ENCODE peak calls at places on chromosomes 5 and 9, in four cellular contexts. One of them, this sample, is unnamed.

GRCh38 chr9:79663878-79664277 is 92.1 kb downstream of the TLE4 start:
- DNase-seq in body of pancreas: no peak
- DNase-seq in Peyer's patch: no peak
- DNase-seq in suprapubic skin: no peak
- DNase-seq in this sample: no peak

GRCh38 chr9:137000177-137000930 is 4.0 kb upstream of the CLIC3 start:
- DNase-seq in body of pancreas: no peak
- DNase-seq in Peyer's patch: no peak
- DNase-seq in suprapubic skin: no peak
- DNase-seq in this sample: no peak

GRCh38 chr5:158874814-158875213 is 224.9 kb downstream of the EBF1 start:
- DNase-seq in body of pancreas: no peak
- DNase-seq in Peyer's patch: no peak
- DNase-seq in suprapubic skin: no peak
- DNase-seq in this sample: no peak

GRCh38 chr9:136538599-136539426 is 7.0 kb downstream of the NOTCH1 start:
- DNase-seq in body of pancreas: no peak
- DNase-seq in Peyer's patch: peak
- DNase-seq in suprapubic skin: no peak
- DNase-seq in this sample: no peak

GRCh38 chr9:16417101-16417500 is 453.4 kb downstream of the BNC2 start:
- DNase-seq in body of pancreas: no peak
- DNase-seq in Peyer's patch: no peak
- DNase-seq in suprapubic skin: no peak
- DNase-seq in this sample: no peak

GRCh38 chr5:162684145-162684544 is 616.6 kb downstream of the GABRG2 start:
- DNase-seq in body of pancreas: no peak
- DNase-seq in Peyer's patch: no peak
- DNase-seq in suprapubic skin: no peak
- DNase-seq in this sample: no peak

GRCh38 chr9:129225201-129225778 is 47.2 kb upstream of the IER5L start:
- DNase-seq in body of pancreas: no peak
- DNase-seq in Peyer's patch: no peak
- DNase-seq in suprapubic skin: no peak
- DNase-seq in this sample: no peak

GRCh38 chr5:58143757-58144156 is 316.1 kb downstream of the PLK2 start:
- DNase-seq in body of pancreas: no peak
- DNase-seq in Peyer's patch: no peak
- DNase-seq in suprapubic skin: no peak
- DNase-seq in this sample: no peak

GRCh38 chr5:97844797-97845196 is 661.8 kb upstream of the RIOK2 start:
- DNase-seq in body of pancreas: no peak
- DNase-seq in Peyer's patch: no peak
- DNase-seq in suprapubic skin: no peak
- DNase-seq in this sample: no peak

GRCh38 chr5:130529716-130530485 is 625.6 kb downstream of the CHSY3 start:
- DNase-seq in body of pancreas: no peak
- DNase-seq in Peyer's patch: no peak
- DNase-seq in suprapubic skin: no peak
- DNase-seq in this sample: no peak

GRCh38 chr9:116549786-116550660 is 137.1 kb upstream of the TRIM32 start:
- DNase-seq in body of pancreas: no peak
- DNase-seq in Peyer's patch: no peak
- DNase-seq in suprapubic skin: no peak
- DNase-seq in this sample: no peak

GRCh38 chr9:78369644-78370219 is 72.8 kb downstream of the PSAT1 start:
- DNase-seq in body of pancreas: peak
- DNase-seq in Peyer's patch: peak
- DNase-seq in suprapubic skin: no peak
- DNase-seq in this sample: peak

GRCh38 chr9:94946256-94946655 is 219.8 kb downstream of the AOPEP start:
- DNase-seq in body of pancreas: no peak
- DNase-seq in Peyer's patch: no peak
- DNase-seq in suprapubic skin: no peak
- DNase-seq in this sample: no peak

DNA sequence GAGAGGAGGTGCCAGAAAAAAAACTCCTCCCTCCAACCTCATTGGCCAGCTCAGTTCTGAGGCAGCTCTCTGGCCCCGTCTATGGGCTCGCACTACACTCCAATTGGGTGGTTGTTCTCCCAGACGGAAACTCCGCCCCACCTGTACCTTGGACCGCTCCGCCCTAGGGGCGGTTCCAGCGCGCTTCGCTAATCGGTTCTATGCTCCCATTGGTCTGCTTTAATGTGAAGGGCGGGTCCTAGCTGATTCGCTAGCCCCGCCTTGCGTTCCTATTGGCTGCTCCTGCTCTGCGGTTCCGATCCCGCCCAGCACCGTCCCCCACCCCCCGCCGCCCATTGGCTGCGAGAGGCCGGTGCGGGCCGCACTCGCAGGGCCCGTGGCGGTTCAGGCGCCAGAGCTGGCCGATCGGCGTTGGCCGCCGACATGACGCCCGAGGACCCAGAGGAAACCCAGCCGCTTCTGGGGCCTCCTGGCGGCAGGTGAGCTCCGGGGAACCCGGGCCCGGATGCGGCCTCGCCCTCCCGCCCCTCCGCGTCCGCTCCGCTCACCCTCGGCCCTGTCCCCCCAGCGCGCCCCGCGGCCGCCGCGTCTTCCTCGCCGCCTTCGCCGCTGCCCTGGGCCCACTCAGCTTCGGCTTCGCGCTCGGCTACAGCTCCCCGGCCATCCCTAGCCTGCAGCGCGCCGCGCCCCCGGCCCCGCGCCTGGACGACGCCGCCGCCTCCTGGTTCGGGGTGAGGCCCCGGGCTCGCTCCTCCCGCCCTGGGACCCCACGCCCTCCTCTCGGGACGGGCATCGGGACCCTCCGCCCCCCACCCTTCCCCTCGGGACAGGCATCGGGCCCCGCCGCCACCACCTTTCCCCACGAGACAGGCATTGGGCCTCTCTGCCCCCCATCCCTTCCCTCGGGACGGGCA is at the start of gene SLC2A8:
- DNase-seq in body of pancreas: peak
- DNase-seq in Peyer's patch: peak
- DNase-seq in suprapubic skin: peak
- DNase-seq in this sample: peak
- TF ChIP-seq POLR2A in body of pancreas: peak
- TF ChIP-seq POLR2A in Peyer's patch: peak
- TF ChIP-seq POLR2A in suprapubic skin: peak
- TF ChIP-seq POLR2A in this sample: peak

GRCh38 chr5:93789173-93790070 is 48.0 kb upstream of the POU5F2 start:
- DNase-seq in body of pancreas: no peak
- DNase-seq in Peyer's patch: no peak
- DNase-seq in suprapubic skin: no peak
- DNase-seq in this sample: no peak

GRCh38 chr5:93791520-93791972 is 50.1 kb upstream of the POU5F2 start:
- DNase-seq in body of pancreas: no peak
- DNase-seq in Peyer's patch: no peak
- DNase-seq in suprapubic skin: no peak
- DNase-seq in this sample: no peak

GRCh38 chr5:93790401-93790800 is 49.0 kb upstream of the POU5F2 start:
- DNase-seq in body of pancreas: no peak
- DNase-seq in Peyer's patch: no peak
- DNase-seq in suprapubic skin: no peak
- DNase-seq in this sample: no peak

GRCh38 chr5:93794954-93795353 is 53.6 kb upstream of the POU5F2 start:
- DNase-seq in body of pancreas: no peak
- DNase-seq in Peyer's patch: no peak
- DNase-seq in suprapubic skin: no peak
- DNase-seq in this sample: no peak

GRCh38 chr5:93793159-93793781 is 51.9 kb upstream of the POU5F2 start:
- DNase-seq in body of pancreas: no peak
- DNase-seq in Peyer's patch: no peak
- DNase-seq in suprapubic skin: no peak
- DNase-seq in this sample: no peak
- TF ChIP-seq CTCF in body of pancreas: no peak
- TF ChIP-seq CTCF in Peyer's patch: no peak
- TF ChIP-seq CTCF in suprapubic skin: no peak
- TF ChIP-seq CTCF in this sample: no peak

GRCh38 chr5:180010636-180011035 is 60.9 kb downstream of the RNF130 start:
- DNase-seq in body of pancreas: no peak
- DNase-seq in Peyer's patch: no peak
- DNase-seq in suprapubic skin: no peak
- DNase-seq in this sample: no peak

GRCh38 chr5:180003145-180003544 is 68.4 kb downstream of the RNF130 start:
- DNase-seq in body of pancreas: peak
- DNase-seq in Peyer's patch: no peak
- DNase-seq in suprapubic skin: no peak
- DNase-seq in this sample: no peak

GRCh38 chr5:180006116-180006515 is 65.4 kb downstream of the RNF130 start:
- DNase-seq in body of pancreas: no peak
- DNase-seq in Peyer's patch: no peak
- DNase-seq in suprapubic skin: no peak
- DNase-seq in this sample: no peak

GRCh38 chr5:180008433-180008832 is 63.1 kb downstream of the RNF130 start:
- DNase-seq in body of pancreas: no peak
- DNase-seq in Peyer's patch: no peak
- DNase-seq in suprapubic skin: no peak
- DNase-seq in this sample: no peak

DNA sequence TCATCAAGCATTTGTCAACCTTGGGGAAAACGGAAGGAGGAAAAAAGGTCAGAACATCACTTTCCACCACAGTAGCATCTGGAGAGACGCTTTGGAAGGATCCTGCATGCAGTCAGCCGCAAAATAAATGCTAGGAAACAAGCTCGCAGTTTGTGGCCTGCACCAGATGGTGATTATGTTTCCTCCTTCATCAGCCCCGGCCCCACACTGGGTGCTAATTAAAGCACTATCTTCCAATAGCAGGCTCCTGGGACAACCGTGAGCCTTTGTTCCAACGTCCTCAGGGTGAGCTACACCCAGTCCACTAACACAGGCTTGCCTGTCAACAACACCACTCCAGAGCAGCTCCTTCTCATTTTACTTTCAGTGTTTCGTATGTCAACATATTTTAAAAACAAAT is 64.0 kb downstream of the RNF130 start:
- DNase-seq in body of pancreas: peak
- DNase-seq in Peyer's patch: no peak
- DNase-seq in suprapubic skin: no peak
- DNase-seq in this sample: no peak
- TF ChIP-seq POLR2A in body of pancreas: no peak
- TF ChIP-seq POLR2A in Peyer's patch: no peak
- TF ChIP-seq POLR2A in suprapubic skin: no peak
- TF ChIP-seq POLR2A in this sample: no peak

GRCh38 chr5:8685704-8686103 is 816.8 kb downstream of the MTRR start:
- DNase-seq in body of pancreas: no peak
- DNase-seq in Peyer's patch: no peak
- DNase-seq in suprapubic skin: no peak
- DNase-seq in this sample: no peak
- TF ChIP-seq CTCF in body of pancreas: no peak
- TF ChIP-seq CTCF in Peyer's patch: no peak
- TF ChIP-seq CTCF in suprapubic skin: no peak
- TF ChIP-seq CTCF in this sample: no peak

GRCh38 chr5:71891856-71892255 is 172.8 kb downstream of the CARTPT start:
- DNase-seq in body of pancreas: peak
- DNase-seq in Peyer's patch: no peak
- DNase-seq in suprapubic skin: no peak
- DNase-seq in this sample: no peak

GRCh38 chr5:71891406-71891805 is 172.3 kb downstream of the CARTPT start:
- DNase-seq in body of pancreas: no peak
- DNase-seq in Peyer's patch: no peak
- DNase-seq in suprapubic skin: no peak
- DNase-seq in this sample: no peak

GRCh38 chr5:71883745-71884103 is 164.6 kb downstream of the CARTPT start:
- DNase-seq in body of pancreas: no peak
- DNase-seq in Peyer's patch: no peak
- DNase-seq in suprapubic skin: no peak
- DNase-seq in this sample: no peak

GRCh38 chr5:71884926-71885325 is 165.9 kb downstream of the CARTPT start:
- DNase-seq in body of pancreas: no peak
- DNase-seq in Peyer's patch: no peak
- DNase-seq in suprapubic skin: no peak
- DNase-seq in this sample: no peak

DNA sequence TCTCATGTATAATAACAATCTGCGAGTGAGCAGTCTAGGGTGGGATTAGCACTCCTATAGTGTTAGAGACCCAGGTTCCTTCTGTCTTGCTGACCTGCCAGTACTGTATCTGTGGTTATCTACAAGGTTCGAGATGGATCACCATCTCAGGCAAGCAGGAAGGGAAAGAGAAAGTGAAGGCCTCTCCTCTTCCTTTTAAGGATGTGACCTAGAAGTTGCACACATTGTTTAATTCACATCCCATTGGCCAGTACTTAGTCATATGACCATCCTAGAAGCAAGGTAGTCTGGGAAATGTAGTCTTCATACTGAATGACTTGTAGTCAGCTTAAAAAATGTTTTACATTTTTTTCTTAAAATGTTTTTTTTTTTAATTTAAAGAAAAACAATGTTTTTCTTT is 168.6 kb downstream of the CARTPT start:
- DNase-seq in body of pancreas: no peak
- DNase-seq in Peyer's patch: no peak
- DNase-seq in suprapubic skin: no peak
- DNase-seq in this sample: no peak
- TF ChIP-seq POLR2A in body of pancreas: no peak
- TF ChIP-seq POLR2A in Peyer's patch: no peak
- TF ChIP-seq POLR2A in suprapubic skin: no peak
- TF ChIP-seq POLR2A in this sample: no peak